ENCODE peak calls at places on chromosomes 12 and 14, in five cellular contexts. M, N, I, W and Y are unnamed samples. For H3K27me3, the result is how much of the 10 kb centered on the place peaks cover.

GRCh38 chr12:122064034-122064777 is 14.3 kb upstream of the MLXIP start:
- DNase-seq in I (peak), W (peak), N (peak), M (no peak), Y (peak)

GRCh38 chr12:70660620-70661219 is 23.5 kb upstream of the PTPRB start:
- DNase-seq in N (peak), W (peak), M (no peak), I (no peak), Y (peak)

GRCh38 chr12:71947645-71948105 is 9.0 kb downstream of the TPH2 start:
- DNase-seq in W (peak), I (peak), N (peak), M (no peak), Y (no peak)

GRCh38 chr12:24255920-24256635 is 306.6 kb upstream of the SOX5 start:
- DNase-seq in I (no peak), M (no peak), N (no peak), W (no peak), Y (no peak)

GRCh38 chr14:49688701-49689030 is 652 bp upstream of the POLE2 start:
- DNase-seq in I (no peak), M (no peak), W (no peak), N (no peak), Y (no peak)

GRCh38 chr14:100688598-100689499 is 37.8 kb upstream of the DLK1 start:
- DNase-seq in M (no peak), W (peak), I (no peak), N (peak), Y (peak)

GRCh38 chr14:74950795-74951442 is 4.5 kb downstream of the PGF start:
- DNase-seq in N (no peak), W (peak), M (no peak), I (no peak), Y (no peak)

GRCh38 chr14:100604709-100605108 is 17.5 kb upstream of the BEGAIN start:
- DNase-seq in I (no peak), N (no peak), W (no peak), M (no peak), Y (no peak)

GRCh38 chr12:30847259-30847658 is 79.3 kb upstream of the TSPAN11 start:
- DNase-seq in I (peak), M (no peak), N (peak), W (peak), Y (peak)

GRCh38 chr14:104445832-104446381 is 133.7 kb upstream of the C14orf180 start:
- DNase-seq in M (no peak), W (no peak), N (no peak), I (no peak), Y (no peak)

GRCh38 chr12:48988030-48988649 is 10.0 kb downstream of the WNT1 start:
- DNase-seq in N (peak), M (peak), W (peak), I (peak), Y (peak)

GRCh38 chr12:18502422-18502821 is 235.4 kb downstream of the PLCZ1 start:
- DNase-seq in N (no peak), W (no peak), M (no peak), I (no peak), Y (no peak)

GRCh38 chr14:65032319-65032718 is 45.6 kb downstream of the FNTB start:
- DNase-seq in N (no peak), M (no peak), I (no peak), W (no peak), Y (no peak)

GRCh38 chr12:57005980-57006808 is at the start of gene ZBTB39:
- DNase-seq in M (peak), N (peak), W (peak), I (peak), Y (peak)

GRCh38 chr12:71546322-71546861 is 106.8 kb downstream of the LGR5 start:
- DNase-seq in W (no peak), M (no peak), I (no peak), N (no peak), Y (no peak)

GRCh38 chr12:116745554-116745953 is 7.4 kb downstream of the RNFT2 start:
- DNase-seq in N (no peak), M (no peak), W (no peak), I (no peak), Y (no peak)

GRCh38 chr12:89349814-89350213 is 2.5 kb downstream of the DUSP6 start:
- DNase-seq in N (peak), W (peak), M (no peak), I (no peak), Y (peak)

GRCh38 chr12:111175404-111175803 is 193.5 kb downstream of the PHETA1 start:
- DNase-seq in M (no peak), I (no peak), W (no peak), N (no peak), Y (no peak)

GRCh38 chr14:51622376-51622775 is 29.3 kb upstream of the FRMD6 start:
- DNase-seq in I (no peak), M (no peak), N (no peak), W (no peak), Y (no peak)

GRCh38 chr14:71006200-71006563 is 98.9 kb downstream of the PCNX1 start:
- DNase-seq in M (no peak), N (peak), W (no peak), I (no peak), Y (no peak)

GRCh38 chr14:98822917-98823316 is 449.1 kb downstream of the BCL11B start:
- DNase-seq in M (no peak), W (no peak), N (no peak), I (no peak), Y (no peak)

GRCh38 chr12:113457710-113458109 is 14.0 kb downstream of the LHX5 start:
- DNase-seq in N (no peak), M (no peak), I (no peak), W (no peak), Y (no peak)
- H3K27me3 ChIP-seq in N (under half), M (under half), I (under half), W (half or more), Y (under half)

DNA sequence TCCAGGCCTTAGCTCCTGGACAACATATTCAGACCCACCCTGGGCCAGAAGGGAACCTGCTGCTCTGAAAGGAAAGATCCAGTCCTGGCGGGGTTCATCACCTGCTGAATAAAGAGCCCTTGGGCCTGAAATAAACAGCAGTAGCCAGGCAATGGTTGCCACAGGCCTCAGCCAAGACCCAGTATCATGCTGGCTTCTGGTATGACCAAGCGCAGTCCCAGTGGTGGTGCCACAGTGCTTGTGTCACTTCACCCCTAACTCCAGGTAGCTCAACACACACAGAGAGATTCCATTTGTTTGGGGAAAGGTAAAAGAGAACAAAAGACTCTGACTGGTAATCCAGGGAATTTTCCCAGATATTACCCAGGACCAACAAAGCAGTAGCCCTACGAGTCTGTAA is 44.3 kb upstream of the ZDHHC17 start:
- DNase-seq in I (no peak), W (no peak), M (no peak), N (no peak), Y (no peak)
- H3K27me3 ChIP-seq in I (under half), W (under half), M (under half), N (under half), Y (under half)

GRCh38 chr12:209851-210250 is 4.1 kb downstream of the SLC6A12 start:
- DNase-seq in W (no peak), M (no peak), I (no peak), N (no peak), Y (no peak)
- H3K27me3 ChIP-seq in W (half or more), M (under half), I (under half), N (under half), Y (under half)

GRCh38 chr12:112340983-112341840 is 41.0 kb downstream of the HECTD4 start:
- DNase-seq in I (no peak), M (no peak), N (no peak), W (no peak), Y (no peak)

GRCh38 chr12:112342587-112342986 is 39.6 kb downstream of the HECTD4 start:
- DNase-seq in N (no peak), W (no peak), I (no peak), M (no peak), Y (no peak)

GRCh38 chr12:112346194-112346593 is 36.0 kb downstream of the HECTD4 start:
- DNase-seq in M (no peak), N (no peak), W (no peak), I (no peak), Y (no peak)

GRCh38 chr12:112347521-112347920 is 34.7 kb downstream of the HECTD4 start:
- DNase-seq in W (peak), I (no peak), M (no peak), N (no peak), Y (peak)

GRCh38 chr12:112344220-112344619 is 38.0 kb downstream of the HECTD4 start:
- DNase-seq in N (no peak), I (no peak), W (no peak), M (no peak), Y (no peak)
- H3K27me3 ChIP-seq in N (under half), I (under half), W (under half), M (under half), Y (under half)